ENCODE peak calls at places on chromosomes 4 and X, in seven cellular contexts. A is H1, U is A549, E is HCT116, R is GM12878, J is HepG2, G is K562. N is an unnamed sample.

GRCh38 chr4:860561-860960 is 34.6 kb upstream of the CPLX1 start:
- DNase-seq in A (no peak), U (no peak), E (no peak), R (no peak), J (no peak), G (no peak), N (no peak)

GRCh38 chrX:71489540-71489939 is 43.4 kb upstream of the OGT start:
- DNase-seq in A (no peak), U (no peak), E (no peak), R (no peak), J (no peak), G (no peak), N (no peak)

GRCh38 chrX:111349934-111350333 is 62.1 kb downstream of the DCX start:
- DNase-seq in A (no peak), U (no peak), E (no peak), R (no peak), J (no peak), G (no peak), N (no peak)

GRCh38 chr4:153466637-153467153 is 535 bp downstream of the TMEM131L start:
- DNase-seq in A (no peak), U (peak), E (no peak), R (no peak), J (no peak), G (no peak), N (no peak)

GRCh38 chrX:150226223-150226965 is 136.7 kb upstream of the MAMLD1 start:
- DNase-seq in A (no peak), U (no peak), E (no peak), R (no peak), J (no peak), G (no peak), N (no peak)

GRCh38 chr4:183364025-183364424 is 41.8 kb upstream of the CLDN24 start:
- DNase-seq in A (no peak), U (no peak), E (no peak), R (no peak), J (no peak), G (no peak), N (no peak)

GRCh38 chrX:71846429-71846828 is 64.2 kb upstream of the NHSL2 start:
- DNase-seq in A (no peak), U (no peak), E (no peak), R (no peak), J (peak), G (no peak), N (peak)

GRCh38 chr4:158822348-158822747 is 53.5 kb downstream of the FNIP2 start:
- DNase-seq in A (no peak), U (no peak), E (no peak), R (no peak), J (no peak), G (no peak), N (no peak)

GRCh38 chr4:99180367-99181169 is 36.5 kb upstream of the ADH4 start:
- DNase-seq in A (no peak), U (no peak), E (no peak), R (no peak), J (no peak), G (no peak), N (peak)

GRCh38 chr4:3524920-3525319 is 7.3 kb downstream of the LRPAP1 start:
- DNase-seq in A (no peak), U (no peak), E (no peak), R (no peak), J (no peak), G (no peak), N (no peak)

GRCh38 chrX:13898084-13898483 is 81.2 kb upstream of the GPM6B start:
- DNase-seq in A (no peak), U (no peak), E (no peak), R (peak), J (no peak), G (peak), N (peak)

GRCh38 chr4:78432896-78433295 is 118.7 kb upstream of the ANXA3 start:
- DNase-seq in A (no peak), U (peak), E (no peak), R (no peak), J (no peak), G (no peak), N (peak)

GRCh38 chrX:52425710-52426245 is 57.0 kb downstream of the XAGE2 start:
- DNase-seq in A (no peak), U (no peak), E (no peak), R (no peak), J (no peak), G (no peak), N (peak)

GRCh38 chr4:20645231-20645630 is 55.0 kb upstream of the PACRGL start:
- DNase-seq in A (no peak), U (no peak), E (no peak), R (no peak), J (no peak), G (no peak), N (no peak)

GRCh38 chr4:150096625-150097024 is 18.4 kb downstream of the DCLK2 start:
- DNase-seq in A (no peak), U (no peak), E (no peak), R (no peak), J (no peak), G (no peak), N (no peak)

DNA sequence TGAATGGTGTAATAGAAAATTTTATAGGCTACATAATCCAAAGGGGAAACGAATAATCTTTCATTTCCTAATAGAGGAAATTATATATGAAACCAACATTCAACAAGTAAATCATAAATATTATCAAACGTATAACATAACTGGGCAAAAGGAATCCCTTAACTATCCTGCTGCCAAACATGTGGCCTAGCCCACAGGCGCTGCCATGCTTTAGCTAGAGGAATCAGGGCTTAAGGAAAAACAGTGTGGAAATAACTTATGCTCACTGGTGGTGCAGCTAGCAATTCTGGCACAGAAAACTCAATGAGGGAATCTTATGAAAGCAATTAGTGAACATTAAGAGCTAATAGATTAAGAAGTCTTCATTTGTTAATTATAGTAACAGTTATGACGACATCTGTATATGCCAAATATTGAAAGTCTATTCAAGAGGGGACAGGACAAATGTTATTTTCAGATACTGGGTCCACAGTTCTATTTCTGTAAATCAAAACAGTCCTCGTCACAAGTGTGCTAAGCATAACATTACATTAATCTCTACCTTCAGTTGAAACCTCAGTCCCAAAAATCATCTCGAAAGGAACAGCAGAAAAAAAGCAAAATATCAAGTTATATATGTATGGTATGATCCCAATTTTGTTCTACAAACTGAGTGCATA is 70.5 kb downstream of the APBB2 start:
- DNase-seq in A (no peak), U (no peak), E (no peak), R (no peak), J (no peak), G (no peak), N (no peak)
- TF ChIP-seq CEBPB in A (no peak), U (no peak), E (no peak), R (no peak), J (no peak), G (no peak), N (no peak)

GRCh38 chrX:154526901-154527675 is 11.1 kb upstream of the FAM3A start:
- DNase-seq in A (peak), U (no peak), E (peak), R (peak), J (peak), G (peak), N (peak)
- TF ChIP-seq CTCF in A (peak), U (peak), E (no peak), R (peak), J (peak), G (peak), N (peak)

GRCh38 chr4:17554568-17554967 is 22.4 kb upstream of the LAP3 start:
- DNase-seq in A (no peak), U (no peak), E (no peak), R (no peak), J (no peak), G (no peak), N (no peak)

GRCh38 chr4:17557880-17558279 is 19.1 kb upstream of the LAP3 start:
- DNase-seq in A (no peak), U (no peak), E (no peak), R (no peak), J (no peak), G (peak), N (peak)

GRCh38 chr4:17556498-17556897 is 20.5 kb upstream of the LAP3 start:
- DNase-seq in A (no peak), U (no peak), E (no peak), R (no peak), J (peak), G (no peak), N (no peak)

GRCh38 chr4:17550549-17550948 is 26.4 kb upstream of the LAP3 start:
- DNase-seq in A (no peak), U (no peak), E (no peak), R (no peak), J (no peak), G (no peak), N (no peak)

GRCh38 chr4:17552427-17552826 is 24.6 kb upstream of the LAP3 start:
- DNase-seq in A (no peak), U (no peak), E (no peak), R (no peak), J (no peak), G (no peak), N (no peak)
- TF ChIP-seq CEBPB in A (no peak), U (no peak), E (no peak), R (no peak), J (no peak), G (no peak), N (no peak)

GRCh38 chr4:6688879-6689505 is 4.7 kb upstream of the S100P start:
- DNase-seq in A (peak), U (peak), E (peak), R (no peak), J (peak), G (peak), N (peak)
- TF ChIP-seq CTCF in A (no peak), U (no peak), E (no peak), R (no peak), J (peak), G (peak), N (peak)

GRCh38 chr4:72031868-72032619 is at the start of gene NPFFR2:
- DNase-seq in A (peak), U (no peak), E (no peak), R (no peak), J (no peak), G (peak), N (no peak)
- TF ChIP-seq CEBPB in A (no peak), U (no peak), E (no peak), R (no peak), J (no peak), G (no peak), N (no peak)

GRCh38 chrX:2958199-2958598 is 29.1 kb upstream of the ARSD start:
- DNase-seq in A (no peak), U (no peak), E (no peak), R (no peak), J (no peak), G (no peak), N (no peak)

GRCh38 chrX:2954541-2954940 is 25.4 kb upstream of the ARSD start:
- DNase-seq in A (no peak), U (no peak), E (no peak), R (no peak), J (no peak), G (no peak), N (no peak)

GRCh38 chrX:2955838-2956237 is 26.7 kb upstream of the ARSD start:
- DNase-seq in A (no peak), U (no peak), E (no peak), R (no peak), J (no peak), G (no peak), N (no peak)

GRCh38 chrX:2960861-2961515 is 31.8 kb upstream of the ARSD start:
- DNase-seq in A (peak), U (no peak), E (no peak), R (no peak), J (no peak), G (no peak), N (no peak)

DNA sequence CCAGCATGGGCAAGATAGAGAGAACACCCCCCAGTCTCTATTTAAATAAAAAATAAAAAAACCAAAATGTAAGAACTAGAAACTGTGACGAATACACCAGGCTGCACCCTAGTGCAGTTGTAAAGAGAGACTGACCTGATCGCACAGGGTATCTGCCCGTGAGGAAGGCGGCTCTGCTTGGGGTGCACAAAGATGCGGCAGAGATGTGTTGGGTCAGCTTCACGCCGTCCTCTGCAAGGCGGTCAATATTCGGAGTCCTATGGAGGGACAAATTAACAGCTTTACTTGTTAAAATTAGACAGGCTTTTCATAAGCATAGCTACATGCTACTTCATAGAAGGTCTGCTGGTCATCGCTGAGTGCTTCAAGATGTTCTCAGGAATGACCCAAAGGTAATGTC is 26.1 kb upstream of the ARSD start:
- DNase-seq in A (no peak), U (no peak), E (no peak), R (no peak), J (no peak), G (no peak), N (no peak)
- TF ChIP-seq CTCF in A (no peak), U (no peak), E (no peak), R (no peak), J (no peak), G (no peak), N (no peak)

GRCh38 chr4:144954224-144954623 is 143.8 kb downstream of the ANAPC10 start:
- DNase-seq in A (no peak), U (no peak), E (no peak), R (no peak), J (no peak), G (no peak), N (no peak)
- TF ChIP-seq CEBPB in A (no peak), U (no peak), E (no peak), R (no peak), J (no peak), G (no peak), N (no peak)

GRCh38 chrX:128619490-128619889 is 567.3 kb upstream of the ACTRT1 start:
- DNase-seq in A (no peak), U (no peak), E (no peak), R (no peak), J (no peak), G (no peak), N (no peak)
- TF ChIP-seq CTCF in A (peak), U (no peak), E (no peak), R (no peak), J (no peak), G (no peak), N (no peak)

GRCh38 chr4:88318751-88319350 is 34.5 kb upstream of the PPM1K start:
- DNase-seq in A (peak), U (no peak), E (no peak), R (no peak), J (no peak), G (no peak), N (no peak)

GRCh38 chr4:88320780-88321373 is 36.5 kb upstream of the PPM1K start:
- DNase-seq in A (peak), U (no peak), E (no peak), R (peak), J (no peak), G (no peak), N (no peak)

GRCh38 chr4:88315460-88316017 is 31.2 kb upstream of the PPM1K start:
- DNase-seq in A (no peak), U (no peak), E (no peak), R (no peak), J (no peak), G (no peak), N (no peak)

DNA sequence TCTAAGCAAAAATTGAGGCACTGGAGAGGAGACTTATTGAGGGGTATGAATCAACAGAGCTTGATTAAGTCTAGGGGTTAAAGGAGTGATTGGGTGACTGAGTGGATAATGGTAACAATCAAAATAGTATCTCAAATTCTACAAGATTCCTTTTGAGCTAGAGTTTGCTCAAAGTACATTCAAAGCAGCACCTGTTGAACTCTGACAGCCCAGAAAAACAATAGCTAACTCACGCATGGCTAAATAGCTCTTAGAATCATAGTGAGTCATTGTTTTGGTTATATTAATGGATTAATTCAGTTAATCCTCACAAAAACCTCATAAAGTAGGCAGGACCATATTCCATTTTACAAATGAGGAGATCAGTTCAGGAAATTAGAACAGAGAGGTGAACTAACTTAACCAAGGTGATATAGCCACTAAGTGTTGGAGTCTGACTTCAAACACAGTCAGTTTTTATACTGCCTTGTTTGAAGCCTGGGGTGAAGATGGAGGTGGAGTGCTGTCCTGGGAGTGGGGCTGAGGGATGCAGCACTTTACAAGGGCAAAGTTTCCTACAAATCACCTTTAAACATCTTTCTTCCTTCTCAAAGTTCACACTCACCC is 35.9 kb upstream of the PPM1K start:
- DNase-seq in A (no peak), U (no peak), E (no peak), R (no peak), J (no peak), G (no peak), N (no peak)
- TF ChIP-seq CEBPB in A (no peak), U (no peak), E (no peak), R (no peak), J (no peak), G (no peak), N (no peak)

GRCh38 chr4:1964971-1965370 is 43.8 kb downstream of the NELFA start:
- DNase-seq in A (no peak), U (no peak), E (no peak), R (no peak), J (no peak), G (no peak), N (no peak)
- TF ChIP-seq CTCF in A (no peak), U (no peak), E (no peak), R (no peak), J (no peak), G (no peak), N (no peak)

N was measured in IMR-90.